ENCODE peak calls at places on chromosomes 16 and 17, in seven cellular contexts. S is epithelial cell of esophagus; G is EL; Z is activated CD4-positive, alpha-beta T cell treated with anti-CD3 and anti-CD28 coated beads, Interleukin-2, amount 10 ng/mL, durations not matched to agents 7 days and 5 days; U is AG20443; C is ascending aorta; H is NCI-H2107. K is an unnamed sample.

GRCh38 chr16:27318399-27319256 is 4.9 kb downstream of the IL4R start:
- DNase-seq in S (peak; percentile 97), G (no peak), Z (peak; percentile 58), U (no peak), C (peak; percentile 22), H (no peak), K (no peak)

GRCh38 chr16:68636064-68636551 is 9.0 kb upstream of the CDH3 start:
- DNase-seq in S (peak; percentile 99), G (peak; percentile 5), Z (no peak), U (no peak), C (no peak), H (no peak), K (no peak)

GRCh38 chr16:8739151-8739550 is 58.3 kb downstream of the TMEM186 start:
- DNase-seq in S (no peak), G (no peak), Z (no peak), U (no peak), C (no peak), H (no peak), K (no peak)

GRCh38 chr16:71933913-71934696 is 38.8 kb downstream of the IST1 start:
- DNase-seq in S (peak; percentile 39), G (peak; percentile 45), Z (no peak), U (peak; percentile 24), C (no peak), H (no peak), K (peak; percentile 8)

GRCh38 chr16:85419503-85420408 is 193.4 kb upstream of the GSE1 start:
- DNase-seq in S (no peak), G (no peak), Z (no peak), U (no peak), C (no peak), H (no peak), K (no peak)

GRCh38 chr17:2174471-2175293 is 119.8 kb downstream of the HIC1 start:
- DNase-seq in S (peak; percentile 77), G (peak; percentile 89), Z (no peak), U (peak; percentile 57), C (no peak), H (no peak), K (peak; percentile 67)

GRCh38 chr16:86515420-86515779 is 5.1 kb downstream of the FOXF1 start:
- DNase-seq in S (no peak), G (no peak), Z (no peak), U (no peak), C (no peak), H (no peak), K (no peak)

GRCh38 chr16:14364386-14365199 is 265.5 kb downstream of the PARN start:
- DNase-seq in S (peak; percentile 91), G (peak; percentile 94), Z (no peak), U (no peak), C (no peak), H (no peak), K (no peak)

GRCh38 chr17:3557768-3558583 is at the start of gene TRPV3:
- DNase-seq in S (peak; percentile 97), G (no peak), Z (peak; percentile 24), U (peak; percentile 90), C (no peak), H (no peak), K (peak; percentile 72)

GRCh38 chr17:2694381-2695242 is 17.0 kb downstream of the CLUH start:
- DNase-seq in S (no peak), G (no peak), Z (no peak), U (peak; percentile 9), C (peak; percentile 5), H (no peak), K (peak; percentile 9)

GRCh38 chr16:56824335-56824734 is 40.7 kb upstream of the SLC12A3 start:
- DNase-seq in S (no peak), G (no peak), Z (no peak), U (peak; percentile 41), C (no peak), H (peak; percentile 33), K (peak; percentile 46)

GRCh38 chr16:48613061-48613957 is 3.3 kb upstream of the N4BP1 start:
- DNase-seq in S (peak; percentile 96), G (peak; percentile 81), Z (peak; percentile 81), U (no peak), C (no peak), H (no peak), K (peak; percentile 21)

GRCh38 chr17:79781012-79781665 is 3.2 kb downstream of the CBX2 start:
- DNase-seq in S (no peak), G (no peak), Z (no peak), U (no peak), C (no peak), H (no peak), K (no peak)

GRCh38 chr17:75159196-75160031 is 5.1 kb upstream of the JPT1 start:
- DNase-seq in S (peak; percentile 97), G (peak; percentile 67), Z (no peak), U (no peak), C (no peak), H (no peak), K (no peak)

GRCh38 chr16:31487720-31488629 is 5.1 kb downstream of the SLC5A2 start:
- DNase-seq in S (peak; percentile 72), G (peak; percentile 51), Z (peak; percentile 69), U (peak; percentile 73), C (no peak), H (no peak), K (peak; percentile 63)

GRCh38 chr16:65121870-65122723 is at the start of gene CDH11:
- DNase-seq in S (peak; percentile 73), G (peak; percentile 93), Z (no peak), U (peak; percentile 89), C (no peak), H (no peak), K (peak; percentile 90)

GRCh38 chr16:88541109-88541508 is 29.1 kb upstream of the ZC3H18 start:
- DNase-seq in S (no peak), G (no peak), Z (no peak), U (no peak), C (no peak), H (no peak), K (no peak)

GRCh38 chr16:2008631-2009301 is 855 bp downstream of the ZNF598 start:
- DNase-seq in S (peak; percentile 59), G (peak; percentile 41), Z (peak; percentile 44), U (peak; percentile 50), C (no peak), H (no peak), K (peak; percentile 53)

GRCh38 chr17:63847525-63848249 is 5.2 kb upstream of the SMARCD2 start:
- DNase-seq in S (no peak), G (no peak), Z (no peak), U (no peak), C (no peak), H (no peak), K (no peak)

GRCh38 chr17:9237053-9237410 is 215.7 kb downstream of the NTN1 start:
- DNase-seq in S (no peak), G (no peak), Z (no peak), U (no peak), C (no peak), H (no peak), K (no peak)

GRCh38 chr16:11224096-11224893 is 31.7 kb downstream of the SOCS1 start:
- DNase-seq in S (no peak), G (no peak), Z (peak; percentile 81), U (no peak), C (peak; percentile 57), H (no peak), K (no peak)

GRCh38 chr17:36755586-36755985 is 154.2 kb downstream of the MRM1 start:
- DNase-seq in S (peak; percentile 49), G (peak; percentile 8), Z (peak; percentile 50), U (no peak), C (no peak), H (no peak), K (no peak)

GRCh38 chr16:89093602-89094251 is at the start of gene ACSF3:
- DNase-seq in S (peak; percentile 57), G (peak; percentile 55), Z (peak; percentile 64), U (peak; percentile 97), C (no peak), H (no peak), K (peak; percentile 95)

GRCh38 chr17:17243163-17243562 is 6.2 kb upstream of the FLCN start:
- DNase-seq in S (no peak), G (no peak), Z (no peak), U (no peak), C (no peak), H (no peak), K (no peak)

GRCh38 chr16:59886021-59886420 is 1151.9 kb upstream of the GOT2 start:
- DNase-seq in S (peak; percentile 81), G (peak; percentile 90), Z (no peak), U (peak; percentile 72), C (no peak), H (no peak), K (peak; percentile 62)

GRCh38 chr17:81869221-81870154 is 1.6 kb downstream of the ARHGDIA start:
- DNase-seq in S (peak; percentile 29), G (peak; percentile 60), Z (no peak), U (peak; percentile 62), C (no peak), H (no peak), K (peak; percentile 61)

GRCh38 chr16:10536814-10537389 is 43.5 kb downstream of the EMP2 start:
- DNase-seq in S (peak; percentile 35), G (no peak), Z (no peak), U (no peak), C (no peak), H (no peak), K (no peak)

GRCh38 chr17:35242158-35242804 is 591 bp upstream of the SLFN5 start:
- DNase-seq in S (peak; percentile 91), G (peak; percentile 56), Z (peak; percentile 93), U (peak; percentile 57), C (peak; percentile 40), H (peak; percentile 82), K (peak; percentile 66)

GRCh38 chr16:66515543-66516171 is 34.3 kb downstream of the TK2 start:
- DNase-seq in S (peak; percentile 35), G (peak; percentile 83), Z (peak; percentile 36), U (peak; percentile 83), C (no peak), H (no peak), K (peak; percentile 79)

GRCh38 chr17:73288534-73289302 is 23.1 kb downstream of the CDC42EP4 start:
- DNase-seq in S (no peak), G (no peak), Z (no peak), U (no peak), C (no peak), H (no peak), K (no peak)

GRCh38 chr16:80997139-80997798 is 9.4 kb downstream of the CMC2 start:
- DNase-seq in S (no peak), G (peak; percentile 35), Z (peak; percentile 15), U (no peak), C (no peak), H (no peak), K (peak; percentile 16)

GRCh38 chr17:82848022-82848592 is 8.3 kb upstream of the ZNF750 start:
- DNase-seq in S (peak; percentile 95), G (no peak), Z (peak; percentile 63), U (peak; percentile 28), C (no peak), H (peak; percentile 87), K (no peak)

GRCh38 chr17:7589204-7589868 is 558 bp downstream of the SOX15 start:
- DNase-seq in S (peak; percentile 93), G (peak; percentile 89), Z (peak; percentile 74), U (peak; percentile 89), C (peak; percentile 45), H (no peak), K (peak; percentile 87)